ENCODE peak calls at places on chromosomes 3 and 15, in seven cellular contexts. E is esophagus muscularis mucosa; P is lower lobe of right lung; S is BJ; L is B cell; V is CD8-positive, alpha-beta T cell; K is Calu3. H is an unnamed sample.

GRCh38 chr3:69161587-69162196 is 39.3 kb upstream of the LMOD3 start:
- DNase-seq in P (no peak), L (peak), V (peak), S (no peak), K (peak), E (no peak), H (no peak)

GRCh38 chr3:160931474-160931873 is 173.7 kb downstream of the B3GALNT1 start:
- DNase-seq in K (no peak), E (no peak), S (peak), L (no peak), V (no peak), P (no peak), H (no peak)

GRCh38 chr15:83734487-83734886 is 80.6 kb downstream of the ADAMTSL3 start:
- DNase-seq in S (no peak), P (no peak), E (no peak), K (peak), V (no peak), L (no peak), H (no peak)

GRCh38 chr3:99902091-99902490 is 84.4 kb downstream of the CMSS1 start:
- DNase-seq in S (no peak), V (no peak), K (no peak), L (no peak), P (no peak), E (no peak), H (no peak)

GRCh38 chr3:65342084-65342683 is 654.4 kb upstream of the ADAMTS9 start:
- DNase-seq in V (no peak), L (no peak), P (peak), S (no peak), E (no peak), K (peak), H (no peak)

GRCh38 chr3:19526071-19526470 is 377.8 kb downstream of the KCNH8 start:
- DNase-seq in P (no peak), V (no peak), L (no peak), S (no peak), E (no peak), K (no peak), H (no peak)

GRCh38 chr3:39812537-39812936 is 3.1 kb downstream of the MYRIP start:
- DNase-seq in P (no peak), S (no peak), E (no peak), V (no peak), L (no peak), K (peak), H (no peak)

GRCh38 chr3:41753651-41754050 is 208.3 kb downstream of the ULK4 start:
- DNase-seq in L (no peak), P (no peak), E (no peak), V (no peak), K (no peak), S (no peak), H (no peak)

GRCh38 chr3:111076732-111077131 is 5.1 kb downstream of the NECTIN3 start:
- DNase-seq in V (no peak), L (no peak), E (no peak), P (no peak), K (peak), S (no peak), H (no peak)

GRCh38 chr3:122188758-122189157 is 5.3 kb downstream of the CASR start:
- DNase-seq in V (no peak), S (no peak), K (no peak), P (no peak), E (no peak), L (no peak), H (no peak)

GRCh38 chr3:10645800-10646199 is 140.4 kb upstream of the ATP2B2 start:
- DNase-seq in E (no peak), S (no peak), V (no peak), P (no peak), L (no peak), K (no peak), H (no peak)

GRCh38 chr15:100887211-100887913 is 7.7 kb downstream of the ALDH1A3 start:
- DNase-seq in P (no peak), L (no peak), E (no peak), K (no peak), S (no peak), V (no peak), H (no peak)

GRCh38 chr3:67093315-67093714 is 95.2 kb downstream of the KBTBD8 start:
- DNase-seq in E (no peak), K (no peak), S (no peak), L (no peak), P (no peak), V (no peak), H (no peak)

GRCh38 chr3:13073042-13073906 is at the start of gene IQSEC1:
- DNase-seq in E (no peak), L (peak), P (peak), K (no peak), S (no peak), V (peak), H (no peak)

GRCh38 chr3:160763073-160763472 is 7.0 kb downstream of the PPM1L start:
- DNase-seq in E (no peak), K (no peak), S (no peak), V (no peak), P (no peak), L (no peak), H (no peak)

GRCh38 chr3:55169608-55170010 is 241.8 kb upstream of the LRTM1 start:
- DNase-seq in K (no peak), V (no peak), S (peak), P (no peak), E (peak), L (no peak), H (no peak)

GRCh38 chr3:35944915-35945710 is 305.8 kb downstream of the ARPP21 start:
- DNase-seq in L (no peak), P (no peak), K (no peak), S (peak), E (no peak), V (no peak), H (no peak)

GRCh38 chr3:62604301-62604700 is 231.0 kb upstream of the FEZF2 start:
- DNase-seq in L (no peak), P (no peak), V (no peak), K (peak), E (no peak), S (peak), H (no peak)

GRCh38 chr3:12903881-12904280 is 62.5 kb upstream of the RPL32 start:
- DNase-seq in E (no peak), V (no peak), K (no peak), P (peak), S (no peak), L (no peak), H (no peak)

GRCh38 chr3:52015431-52016256 is 19.9 kb upstream of the RPL29 start:
- DNase-seq in K (no peak), E (no peak), L (no peak), V (no peak), P (no peak), S (no peak), H (no peak)

GRCh38 chr15:47384316-47384715 is 333.0 kb upstream of the SEMA6D start:
- DNase-seq in L (no peak), E (no peak), P (no peak), S (peak), V (no peak), K (no peak), H (no peak)

GRCh38 chr15:59622289-59622688 is 10.7 kb downstream of the GCNT3 start:
- DNase-seq in V (no peak), E (no peak), K (peak), S (no peak), P (peak), L (peak), H (no peak)

GRCh38 chr3:177601120-177601519 is 403.8 kb upstream of the TBL1XR1 start:
- DNase-seq in L (no peak), P (no peak), S (no peak), K (no peak), V (no peak), E (no peak), H (no peak)

GRCh38 chr15:97168704-97169475 is 791.6 kb upstream of the ARRDC4 start:
- DNase-seq in L (no peak), P (no peak), E (no peak), S (no peak), K (no peak), V (no peak), H (no peak)

GRCh38 chr15:91855684-91856553 is 2.4 kb downstream of the SLCO3A1 start:
- DNase-seq in K (peak), P (peak), L (no peak), S (no peak), E (peak), V (no peak), H (no peak)

GRCh38 chr3:2921903-2922302 is 188.3 kb downstream of the IL5RA start:
- DNase-seq in E (no peak), L (no peak), V (no peak), S (no peak), P (no peak), K (peak), H (no peak)

GRCh38 chr3:36944641-36945270 is at the start of gene TRANK1:
- DNase-seq in E (peak), P (peak), L (peak), S (no peak), V (peak), K (peak), H (no peak)

GRCh38 chr15:80709542-80709941 is 14.4 kb downstream of the ABHD17C start:
- DNase-seq in E (no peak), S (no peak), L (no peak), P (peak), K (peak), V (no peak), H (no peak)

GRCh38 chr3:181354140-181354539 is 357.6 kb upstream of the SOX2 start:
- DNase-seq in K (no peak), V (no peak), P (no peak), S (no peak), L (no peak), E (no peak), H (no peak)

GRCh38 chr3:37030573-37030972 is 37.3 kb downstream of the MLH1 start:
- DNase-seq in S (no peak), E (no peak), L (no peak), P (no peak), V (no peak), K (no peak), H (no peak)

GRCh38 chr15:95141486-95141885 is 910.1 kb downstream of the MCTP2 start:
- DNase-seq in K (no peak), P (no peak), E (no peak), L (no peak), S (no peak), V (no peak), H (no peak)

GRCh38 chr3:169264711-169265110 is 398.8 kb downstream of the MECOM start:
- DNase-seq in V (no peak), E (no peak), S (no peak), K (peak), P (no peak), L (no peak), H (no peak)

GRCh38 chr3:126969586-126969985 is 13.3 kb upstream of the PLXNA1 start:
- DNase-seq in P (no peak), E (no peak), S (no peak), L (no peak), V (no peak), K (no peak), H (no peak)

GRCh38 chr15:70210076-70210475 is 112.4 kb upstream of the TLE3 start:
- DNase-seq in K (no peak), E (no peak), P (no peak), V (no peak), L (no peak), S (no peak), H (no peak)

GRCh38 chr15:70212288-70212962 is 114.7 kb upstream of the TLE3 start:
- DNase-seq in K (no peak), L (no peak), E (no peak), V (no peak), S (no peak), P (no peak), H (no peak)

GRCh38 chr15:70209499-70209898 is 111.8 kb upstream of the TLE3 start:
- DNase-seq in P (no peak), S (no peak), E (no peak), V (no peak), L (no peak), K (no peak), H (no peak)

GRCh38 chr15:70208332-70208731 is 110.6 kb upstream of the TLE3 start:
- DNase-seq in S (no peak), E (no peak), L (no peak), K (no peak), P (no peak), V (no peak), H (no peak)

GRCh38 chr15:70210538-70210937 is 112.8 kb upstream of the TLE3 start:
- DNase-seq in S (no peak), V (no peak), P (no peak), E (no peak), L (no peak), K (no peak), H (no peak)
- TF ChIP-seq CTCF in S (no peak), V (no peak), P (no peak), E (no peak), L (no peak), K (no peak), H (no peak)

GRCh38 chr3:98587654-98588532 is 5.5 kb downstream of the CPOX start:
- DNase-seq in S (no peak), V (no peak), L (no peak), P (no peak), E (no peak), K (no peak), H (no peak)
- TF ChIP-seq CTCF in S (peak), V (no peak), L (no peak), P (no peak), E (peak), K (no peak), H (peak)

DNA sequence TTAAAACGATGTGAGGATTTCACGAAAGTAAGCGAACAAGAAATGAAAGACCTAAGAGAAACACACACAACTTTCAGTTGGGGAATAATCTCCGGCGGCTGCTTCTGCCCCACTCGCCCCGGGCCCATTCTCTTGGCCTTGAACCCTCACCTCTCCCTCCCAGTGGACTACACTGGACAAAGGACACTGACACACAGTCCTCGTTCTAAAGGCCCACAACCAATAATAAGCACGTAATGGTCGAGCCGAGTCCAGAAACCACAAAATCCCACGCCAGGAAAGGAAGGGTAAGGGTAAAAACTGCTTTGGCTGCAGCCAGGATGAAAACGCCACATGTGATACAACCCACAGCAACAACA is 485 bp downstream of the ZNF770 start:
- DNase-seq in K (no peak), V (no peak), S (no peak), P (no peak), E (no peak), L (no peak), H (no peak)
- TF ChIP-seq CTCF in K (no peak), V (no peak), S (no peak), P (no peak), E (no peak), L (no peak), H (no peak)

GRCh38 chr15:41860049-41860828 is 21.6 kb downstream of the PLA2G4B start:
- DNase-seq in S (no peak), P (no peak), L (no peak), E (no peak), V (no peak), K (no peak), H (no peak)
- TF ChIP-seq CTCF in S (no peak), P (no peak), L (no peak), E (no peak), V (no peak), K (no peak), H (peak)

GRCh38 chr3:38348903-38349302 is 2.3 kb downstream of the XYLB start:
- DNase-seq in E (no peak), S (no peak), P (no peak), V (no peak), L (no peak), K (no peak), H (no peak)
- TF ChIP-seq CTCF in E (no peak), S (no peak), P (no peak), V (no peak), L (no peak), K (no peak), H (no peak)

GRCh38 chr3:46094506-46094905 is 67.2 kb upstream of the XCR1 start:
- DNase-seq in S (no peak), L (no peak), E (peak), K (no peak), P (no peak), V (no peak), H (no peak)

GRCh38 chr3:46093327-46093932 is 66.1 kb upstream of the XCR1 start:
- DNase-seq in L (no peak), P (no peak), V (no peak), E (peak), K (no peak), S (no peak), H (no peak)

GRCh38 chr3:46091046-46091445 is 63.8 kb upstream of the XCR1 start:
- DNase-seq in P (no peak), E (peak), V (no peak), K (no peak), L (no peak), S (no peak), H (no peak)

GRCh38 chr3:46091971-46092703 is 64.9 kb upstream of the XCR1 start:
- DNase-seq in S (no peak), E (peak), V (no peak), K (peak), P (no peak), L (no peak), H (no peak)

GRCh38 chr3:46092704-46093085 is 65.4 kb upstream of the XCR1 start:
- DNase-seq in V (no peak), E (no peak), P (no peak), K (no peak), S (no peak), L (no peak), H (no peak)
- TF ChIP-seq CTCF in V (no peak), E (no peak), P (no peak), K (no peak), S (no peak), L (no peak), H (no peak)

GRCh38 chr15:82129769-82130168 is 84.0 kb upstream of the MEX3B start:
- DNase-seq in E (no peak), L (no peak), K (no peak), V (no peak), P (no peak), S (peak), H (no peak)
- TF ChIP-seq CTCF in E (no peak), L (no peak), K (no peak), V (no peak), P (no peak), S (no peak), H (no peak)

DNA sequence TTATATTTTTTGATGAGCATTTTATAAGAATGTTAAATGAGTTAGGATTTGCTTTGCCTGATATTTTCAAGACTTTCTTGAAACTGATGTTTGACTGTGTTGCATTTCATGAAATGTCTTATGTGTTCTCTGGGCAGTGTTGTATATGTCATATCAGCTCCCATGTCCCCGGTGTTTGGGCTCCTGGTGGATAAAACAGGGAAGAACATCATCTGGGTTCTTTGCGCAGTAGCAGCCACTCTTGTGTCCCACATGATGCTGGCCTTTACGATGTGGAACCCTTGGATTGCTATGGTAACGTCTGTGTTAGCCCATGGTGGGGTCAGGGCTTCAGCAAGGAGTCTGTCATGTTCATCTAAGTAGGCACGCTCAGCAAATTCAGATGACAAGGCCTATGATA is 20.0 kb downstream of the MFSD1 start:
- DNase-seq in V (no peak), L (no peak), K (no peak), E (no peak), S (no peak), P (no peak), H (no peak)
- TF ChIP-seq CTCF in V (no peak), L (no peak), K (no peak), E (no peak), S (no peak), P (no peak), H (no peak)

H was measured in chondrocyte.